ENCODE peak calls at places on chromosomes 12 and 14, in five cellular contexts. One of them, this sample, is unnamed.

GRCh38 chr12:45329238-45329637 is 113.3 kb downstream of the ANO6 start:
- DNase-seq in thyroid gland: no peak
- DNase-seq in breast epithelium: peak; percentile 68
- DNase-seq in sigmoid colon: no peak
- DNase-seq in H54: no peak
- DNase-seq in this sample: peak; percentile 8

GRCh38 chr12:109052415-109053323 is at the start of gene USP30:
- DNase-seq in thyroid gland: peak; percentile 81
- DNase-seq in breast epithelium: peak; percentile 72
- DNase-seq in sigmoid colon: peak; percentile 93
- DNase-seq in H54: peak; percentile 68
- DNase-seq in this sample: peak; percentile 88

GRCh38 chr12:613996-614726 is 49.1 kb downstream of the NINJ2 start:
- DNase-seq in thyroid gland: no peak
- DNase-seq in breast epithelium: no peak
- DNase-seq in sigmoid colon: no peak
- DNase-seq in H54: no peak
- DNase-seq in this sample: peak; percentile 30

GRCh38 chr12:15208140-15208539 is 13.1 kb downstream of the RERG start:
- DNase-seq in thyroid gland: no peak
- DNase-seq in breast epithelium: no peak
- DNase-seq in sigmoid colon: no peak
- DNase-seq in H54: no peak
- DNase-seq in this sample: no peak

GRCh38 chr12:121536929-121537813 is 43.7 kb downstream of the KDM2B start:
- DNase-seq in thyroid gland: peak; percentile 98
- DNase-seq in breast epithelium: peak; percentile 74
- DNase-seq in sigmoid colon: peak; percentile 95
- DNase-seq in H54: peak; percentile 76
- DNase-seq in this sample: peak; percentile 88

GRCh38 chr12:64781374-64782029 is 22.3 kb upstream of the GNS start:
- DNase-seq in thyroid gland: peak; percentile 34
- DNase-seq in breast epithelium: no peak
- DNase-seq in sigmoid colon: no peak
- DNase-seq in H54: no peak
- DNase-seq in this sample: peak; percentile 62

GRCh38 chr12:47184813-47185212 is 105.1 kb upstream of the AMIGO2 start:
- DNase-seq in thyroid gland: peak; percentile 91
- DNase-seq in breast epithelium: peak; percentile 79
- DNase-seq in sigmoid colon: no peak
- DNase-seq in H54: no peak
- DNase-seq in this sample: peak; percentile 61

GRCh38 chr12:109310247-109311125 is 1.4 kb upstream of the FOXN4 start:
- DNase-seq in thyroid gland: no peak
- DNase-seq in breast epithelium: no peak
- DNase-seq in sigmoid colon: no peak
- DNase-seq in H54: no peak
- DNase-seq in this sample: no peak

GRCh38 chr14:50011242-50011641 is 105.1 kb downstream of the VCPKMT start:
- DNase-seq in thyroid gland: no peak
- DNase-seq in breast epithelium: no peak
- DNase-seq in sigmoid colon: no peak
- DNase-seq in H54: no peak
- DNase-seq in this sample: no peak

GRCh38 chr14:105476937-105477658 is 2.5 kb downstream of the CRIP2 start:
- DNase-seq in thyroid gland: no peak
- DNase-seq in breast epithelium: no peak
- DNase-seq in sigmoid colon: no peak
- DNase-seq in H54: no peak
- DNase-seq in this sample: no peak

GRCh38 chr14:65791551-65791981 is 379.0 kb downstream of the FUT8 start:
- DNase-seq in thyroid gland: no peak
- DNase-seq in breast epithelium: no peak
- DNase-seq in sigmoid colon: no peak
- DNase-seq in H54: peak; percentile 87
- DNase-seq in this sample: no peak

GRCh38 chr14:47490766-47491165 is 184.6 kb downstream of the MDGA2 start:
- DNase-seq in thyroid gland: no peak
- DNase-seq in breast epithelium: no peak
- DNase-seq in sigmoid colon: no peak
- DNase-seq in H54: no peak
- DNase-seq in this sample: no peak
- TF ChIP-seq POLR2A in thyroid gland: no peak
- TF ChIP-seq POLR2A in breast epithelium: no peak
- TF ChIP-seq POLR2A in sigmoid colon: no peak
- TF ChIP-seq POLR2A in H54: no peak
- TF ChIP-seq POLR2A in this sample: no peak

GRCh38 chr12:6769003-6769389 is 2.8 kb downstream of the PTMS start:
- DNase-seq in thyroid gland: peak; percentile 80
- DNase-seq in breast epithelium: peak; percentile 29
- DNase-seq in sigmoid colon: peak; percentile 88
- DNase-seq in H54: no peak
- DNase-seq in this sample: peak; percentile 43

GRCh38 chr12:6766651-6767300 is 613 bp downstream of the PTMS start:
- DNase-seq in thyroid gland: peak; percentile 86
- DNase-seq in breast epithelium: peak; percentile 74
- DNase-seq in sigmoid colon: peak; percentile 91
- DNase-seq in H54: no peak
- DNase-seq in this sample: peak; percentile 84

GRCh38 chr12:6767301-6767591 is 1.1 kb downstream of the PTMS start:
- DNase-seq in thyroid gland: no peak
- DNase-seq in breast epithelium: no peak
- DNase-seq in sigmoid colon: no peak
- DNase-seq in H54: no peak
- DNase-seq in this sample: no peak

GRCh38 chr12:6768385-6769002 is 2.3 kb downstream of the PTMS start:
- DNase-seq in thyroid gland: no peak
- DNase-seq in breast epithelium: no peak
- DNase-seq in sigmoid colon: no peak
- DNase-seq in H54: no peak
- DNase-seq in this sample: no peak

GRCh38 chr12:6767592-6768384 is 1.6 kb downstream of the PTMS start:
- DNase-seq in thyroid gland: peak; percentile 62
- DNase-seq in breast epithelium: peak; percentile 37
- DNase-seq in sigmoid colon: no peak
- DNase-seq in H54: no peak
- DNase-seq in this sample: peak; percentile 40
- TF ChIP-seq POLR2A in thyroid gland: no peak
- TF ChIP-seq POLR2A in breast epithelium: no peak
- TF ChIP-seq POLR2A in sigmoid colon: no peak
- TF ChIP-seq POLR2A in H54: no peak
- TF ChIP-seq POLR2A in this sample: no peak

GRCh38 chr12:48776956-48777355 is 11.9 kb downstream of the ADCY6 start:
- DNase-seq in thyroid gland: no peak
- DNase-seq in breast epithelium: no peak
- DNase-seq in sigmoid colon: no peak
- DNase-seq in H54: no peak
- DNase-seq in this sample: no peak
- TF ChIP-seq POLR2A in thyroid gland: no peak
- TF ChIP-seq POLR2A in breast epithelium: no peak
- TF ChIP-seq POLR2A in sigmoid colon: no peak
- TF ChIP-seq POLR2A in H54: no peak
- TF ChIP-seq POLR2A in this sample: no peak

DNA sequence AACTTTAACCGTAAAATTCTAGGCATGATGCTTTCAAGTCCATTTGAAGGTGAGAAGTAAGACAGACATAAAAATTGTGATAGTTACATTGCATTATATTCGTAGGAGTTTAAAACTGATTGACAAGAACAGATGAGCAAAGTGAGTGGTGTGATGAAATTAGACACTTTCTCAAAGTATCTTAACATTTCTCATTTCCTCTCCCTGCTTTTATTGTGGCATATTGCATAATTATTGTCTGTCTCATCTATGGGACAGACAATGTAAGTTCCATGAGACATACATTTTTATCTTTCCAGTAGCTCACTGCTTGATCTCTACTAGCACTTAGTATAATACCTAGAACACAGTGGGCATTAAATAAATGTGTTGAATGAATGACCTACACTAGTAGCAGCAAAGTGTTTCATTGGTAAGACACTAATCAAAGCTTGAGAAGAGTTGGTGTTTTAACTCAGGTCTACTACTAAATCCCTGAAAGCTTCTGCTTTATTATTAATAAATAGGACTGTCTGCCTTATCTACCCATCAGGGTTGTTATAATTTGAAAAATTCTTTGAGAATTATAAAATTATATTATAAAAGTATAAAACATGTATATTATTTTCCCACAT is 19.0 kb downstream of the A2M start:
- DNase-seq in thyroid gland: no peak
- DNase-seq in breast epithelium: no peak
- DNase-seq in sigmoid colon: no peak
- DNase-seq in H54: no peak
- DNase-seq in this sample: no peak
- TF ChIP-seq POLR2A in thyroid gland: no peak
- TF ChIP-seq POLR2A in breast epithelium: no peak
- TF ChIP-seq POLR2A in sigmoid colon: no peak
- TF ChIP-seq POLR2A in H54: no peak
- TF ChIP-seq POLR2A in this sample: no peak

GRCh38 chr12:11651377-11651776 is 1.9 kb downstream of the ETV6 start:
- DNase-seq in thyroid gland: no peak
- DNase-seq in breast epithelium: no peak
- DNase-seq in sigmoid colon: no peak
- DNase-seq in H54: no peak
- DNase-seq in this sample: no peak

GRCh38 chr12:11650697-11651281 is 1.3 kb downstream of the ETV6 start:
- DNase-seq in thyroid gland: no peak
- DNase-seq in breast epithelium: no peak
- DNase-seq in sigmoid colon: no peak
- DNase-seq in H54: no peak
- DNase-seq in this sample: no peak

GRCh38 chr12:11650279-11650696 is 814 bp downstream of the ETV6 start:
- DNase-seq in thyroid gland: no peak
- DNase-seq in breast epithelium: no peak
- DNase-seq in sigmoid colon: no peak
- DNase-seq in H54: no peak
- DNase-seq in this sample: peak; percentile 39

GRCh38 chr12:11649413-11650278 is at the start of gene ETV6:
- DNase-seq in thyroid gland: peak; percentile 78
- DNase-seq in breast epithelium: peak; percentile 70
- DNase-seq in sigmoid colon: peak; percentile 88
- DNase-seq in H54: peak; percentile 80
- DNase-seq in this sample: peak; percentile 83

DNA sequence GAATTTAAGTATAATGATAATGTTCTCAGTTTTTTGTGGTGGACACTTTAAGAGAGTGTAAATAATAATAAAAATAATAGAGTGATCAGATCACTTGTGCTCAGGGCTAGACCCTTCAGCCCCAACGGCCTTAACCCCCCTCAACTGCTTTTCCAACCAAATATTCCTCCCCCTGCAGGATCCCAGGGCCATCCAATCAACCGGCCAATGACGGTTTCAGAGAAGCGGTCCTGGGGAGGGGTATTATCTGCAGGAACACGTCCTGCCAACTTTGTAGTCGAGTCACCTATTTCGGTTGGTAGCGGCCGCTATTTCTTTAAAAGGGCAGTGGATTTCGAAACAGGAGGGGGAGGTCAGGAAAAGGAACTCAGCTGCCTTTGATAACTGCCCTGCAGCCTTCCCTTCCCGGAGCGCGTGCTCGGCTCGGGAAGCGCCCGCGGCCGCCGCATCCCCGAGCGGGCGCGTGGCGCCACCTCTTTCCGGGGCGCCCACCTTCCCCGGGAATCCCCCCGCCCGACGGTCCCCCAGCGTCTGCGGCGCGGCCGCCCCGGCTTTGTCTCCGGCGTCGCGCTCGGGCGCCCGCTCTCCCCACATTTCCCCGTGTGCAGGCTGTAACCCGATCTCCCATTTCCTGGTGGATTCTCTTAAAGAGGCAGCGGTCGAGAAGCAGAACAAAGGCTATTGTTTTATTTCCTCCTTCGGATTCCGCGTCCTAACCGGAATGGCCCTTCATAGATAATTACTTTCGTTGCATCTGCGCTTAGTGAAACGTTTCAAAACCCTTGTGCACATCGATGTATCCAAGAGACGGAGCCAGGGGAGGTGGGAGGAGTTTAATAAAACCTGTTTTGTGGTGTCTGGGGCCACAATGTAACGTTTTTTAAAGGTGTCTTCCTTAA is 711 bp upstream of the ETV6 start:
- DNase-seq in thyroid gland: peak; percentile 71
- DNase-seq in breast epithelium: peak; percentile 74
- DNase-seq in sigmoid colon: peak; percentile 85
- DNase-seq in H54: peak; percentile 89
- DNase-seq in this sample: peak; percentile 82
- TF ChIP-seq POLR2A in thyroid gland: peak; percentile 13
- TF ChIP-seq POLR2A in breast epithelium: no peak
- TF ChIP-seq POLR2A in sigmoid colon: no peak
- TF ChIP-seq POLR2A in H54: peak; percentile 43
- TF ChIP-seq POLR2A in this sample: peak; percentile 69

DNA sequence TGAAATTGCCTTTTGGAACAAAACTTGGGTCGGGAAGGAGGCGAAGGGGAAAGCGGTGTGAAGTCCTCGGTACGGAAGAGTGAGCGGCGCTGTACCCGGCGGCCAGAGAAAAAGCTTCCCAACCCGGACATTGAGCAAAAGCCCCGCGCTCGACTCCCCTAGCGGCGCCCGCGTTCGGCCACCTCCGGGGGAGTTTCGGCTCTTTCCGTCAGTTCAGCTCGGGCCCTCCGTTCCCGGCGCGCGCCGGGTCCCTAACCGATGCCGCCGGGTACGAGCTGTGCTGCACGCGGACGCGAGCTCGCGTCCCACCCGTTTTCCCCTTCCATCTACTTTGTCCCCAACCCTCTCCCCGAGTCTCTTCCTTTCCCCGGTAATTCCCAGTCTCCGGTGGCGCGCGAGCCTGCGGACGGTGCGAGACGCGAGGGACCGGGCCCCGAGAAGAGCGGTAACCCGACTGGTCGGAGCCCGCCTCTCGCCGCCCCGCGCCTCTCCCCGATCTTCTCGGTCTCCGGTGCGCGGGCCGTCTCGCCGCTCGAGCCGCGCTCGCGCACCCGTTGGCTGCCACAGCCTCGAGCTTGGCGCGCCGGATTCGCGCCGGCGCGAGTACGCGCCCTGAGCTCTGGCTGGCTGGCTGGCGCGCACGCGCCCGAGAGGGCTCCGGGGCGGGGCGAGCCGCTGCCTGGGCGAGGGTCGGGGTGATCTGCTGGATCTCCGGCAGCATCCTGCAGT is 446 bp upstream of the SPATS2 start:
- DNase-seq in thyroid gland: peak; percentile 85
- DNase-seq in breast epithelium: peak; percentile 68
- DNase-seq in sigmoid colon: peak; percentile 91
- DNase-seq in H54: peak; percentile 90
- DNase-seq in this sample: peak; percentile 86
- TF ChIP-seq POLR2A in thyroid gland: no peak
- TF ChIP-seq POLR2A in breast epithelium: no peak
- TF ChIP-seq POLR2A in sigmoid colon: no peak
- TF ChIP-seq POLR2A in H54: peak; percentile 59
- TF ChIP-seq POLR2A in this sample: peak; percentile 18

This sample was measured in body of pancreas.